ENCODE peak calls at places on chromosomes 5 and 9, in nine cellular contexts. H is HepG2, K is PC-3, W is astrocyte, D is kidney, Y is GM23248, M is SK-N-SH, R is neuronal stem cell, C is keratinocyte. Z is an unnamed sample.

GRCh38 chr5:90056911-90057705 is 352.4 kb downstream of the CETN3 start:
- DNase-seq in W (no peak), D (peak), H (no peak), Y (no peak), C (no peak), M (no peak), R (no peak), K (no peak), Z (peak)

GRCh38 chr5:37471666-37472197 is 92.6 kb downstream of the WDR70 start:
- DNase-seq in K (no peak), R (no peak), W (no peak), D (no peak), Y (no peak), H (no peak), M (no peak), C (no peak), Z (no peak)

GRCh38 chr5:151678146-151678545 is 8.6 kb downstream of the SPARC start:
- DNase-seq in M (no peak), H (no peak), W (peak), C (no peak), Y (peak), K (no peak), R (no peak), D (no peak), Z (peak)

GRCh38 chr9:137314561-137315560 is 12.8 kb upstream of the NRARP start:
- DNase-seq in W (no peak), M (peak), Y (no peak), C (no peak), H (no peak), K (no peak), D (peak), R (no peak), Z (no peak)

GRCh38 chr5:127042593-127042992 is 12.2 kb upstream of the MARCHF3 start:
- DNase-seq in C (no peak), H (no peak), R (no peak), K (no peak), D (no peak), M (peak), Y (peak), W (no peak), Z (peak)

GRCh38 chr5:84825616-84826015 is 440.9 kb upstream of the EDIL3 start:
- DNase-seq in Y (no peak), C (no peak), D (no peak), W (peak), K (peak), H (no peak), M (no peak), R (no peak), Z (peak)

GRCh38 chr5:35842856-35843255 is 13.8 kb upstream of the IL7R start:
- DNase-seq in C (no peak), M (no peak), D (no peak), Y (no peak), K (no peak), H (no peak), W (no peak), R (no peak), Z (no peak)

GRCh38 chr9:37290881-37291485 is 131.5 kb upstream of the GRHPR start:
- DNase-seq in C (peak), H (no peak), D (no peak), M (no peak), Y (peak), R (no peak), W (peak), K (peak), Z (peak)

GRCh38 chr9:90802534-90802933 is 915 bp downstream of the SYK start:
- DNase-seq in Y (no peak), H (no peak), W (no peak), M (no peak), C (no peak), K (no peak), D (no peak), R (no peak), Z (no peak)

GRCh38 chr5:54317511-54318260 is 7.3 kb upstream of the ARL15 start:
- DNase-seq in D (no peak), R (no peak), H (no peak), Y (peak), C (no peak), M (no peak), K (no peak), W (peak), Z (peak)

GRCh38 chr5:108295588-108296368 is 86.1 kb downstream of the FBXL17 start:
- DNase-seq in M (no peak), C (no peak), R (no peak), W (peak), Y (peak), H (no peak), D (no peak), K (peak), Z (peak)

GRCh38 chr9:4045556-4045955 is 254.3 kb downstream of the GLIS3 start:
- DNase-seq in W (no peak), Y (no peak), D (no peak), K (no peak), M (no peak), C (no peak), H (no peak), R (no peak), Z (no peak)

GRCh38 chr5:159533197-159533596 is 202.9 kb upstream of the IL12B start:
- DNase-seq in M (no peak), C (no peak), W (peak), K (peak), R (no peak), D (no peak), H (no peak), Y (peak), Z (peak)

GRCh38 chr9:135306699-135307098 is 172.9 kb upstream of the PPP1R26 start:
- DNase-seq in C (no peak), M (no peak), H (no peak), K (no peak), Y (no peak), D (no peak), W (no peak), R (no peak), Z (no peak)

GRCh38 chr9:135992486-135993408 is 31.6 kb upstream of the UBAC1 start:
- DNase-seq in Y (peak), W (peak), C (no peak), H (peak), K (peak), D (peak), R (peak), M (peak), Z (peak)

GRCh38 chr5:170752257-170753215 is 31.0 kb upstream of the GABRP start:
- DNase-seq in C (no peak), K (no peak), Y (no peak), H (no peak), W (no peak), M (peak), R (no peak), D (peak), Z (no peak)

GRCh38 chr5:1642621-1643061 is 118.9 kb upstream of the LPCAT1 start:
- DNase-seq in R (no peak), M (no peak), C (no peak), D (no peak), H (no peak), W (no peak), Y (no peak), K (no peak), Z (no peak)

GRCh38 chr5:73437126-73438047 is 11.2 kb downstream of the FOXD1 start:
- DNase-seq in H (no peak), Y (peak), W (peak), M (peak), K (peak), R (no peak), D (peak), C (no peak), Z (peak)

GRCh38 chr9:135010363-135010860 is 77.1 kb upstream of the OLFM1 start:
- DNase-seq in D (peak), H (no peak), K (no peak), C (no peak), Y (no peak), R (no peak), M (no peak), W (no peak), Z (no peak)

GRCh38 chr9:98094316-98094715 is 24.7 kb downstream of the TRIM14 start:
- DNase-seq in C (no peak), Y (no peak), W (no peak), M (no peak), D (no peak), R (no peak), K (no peak), H (no peak), Z (no peak)

GRCh38 chr5:24644757-24645156 is at the start of gene CDH10:
- DNase-seq in H (no peak), D (no peak), R (peak), K (no peak), C (no peak), Y (peak), M (no peak), W (peak), Z (peak)

GRCh38 chr9:129344623-129345495 is 166.8 kb upstream of the IER5L start:
- DNase-seq in D (no peak), K (no peak), W (no peak), Y (no peak), H (peak), R (no peak), M (no peak), C (no peak), Z (no peak)

GRCh38 chr9:87119328-87119881 is 172.1 kb upstream of the GAS1 start:
- DNase-seq in W (peak), Y (peak), M (peak), C (no peak), K (peak), R (no peak), D (no peak), H (no peak), Z (peak)

GRCh38 chr5:67267522-67268232 is 71.1 kb upstream of the CD180 start:
- DNase-seq in Y (no peak), K (no peak), W (no peak), D (peak), M (peak), R (no peak), H (no peak), C (no peak), Z (no peak)

GRCh38 chr9:124254261-124254682 is 3.5 kb upstream of the NEK6 start:
- DNase-seq in C (no peak), M (no peak), K (no peak), H (no peak), D (no peak), W (no peak), R (no peak), Y (no peak), Z (no peak)

GRCh38 chr9:675697-676370 is 165.7 kb upstream of the DMRT1 start:
- DNase-seq in R (no peak), M (no peak), C (no peak), W (no peak), H (no peak), D (no peak), K (no peak), Y (no peak), Z (no peak)

GRCh38 chr5:151612689-151613427 is 21.7 kb upstream of the FAT2 start:
- DNase-seq in H (no peak), W (peak), C (peak), Y (peak), M (no peak), R (no peak), K (peak), D (no peak), Z (no peak)

GRCh38 chr9:70668751-70669150 is 254.3 kb upstream of the KLF9 start:
- DNase-seq in K (no peak), H (no peak), Y (peak), D (no peak), W (peak), R (no peak), M (no peak), C (no peak), Z (no peak)

GRCh38 chr5:58999804-59000595 is 417.1 kb downstream of the RAB3C start:
- DNase-seq in Y (no peak), K (no peak), H (no peak), M (peak), W (peak), R (no peak), C (no peak), D (no peak), Z (no peak)

GRCh38 chr5:61467766-61468482 is 135.9 kb downstream of the ZSWIM6 start:
- DNase-seq in Y (peak), D (no peak), C (no peak), R (peak), K (peak), W (peak), M (no peak), H (no peak), Z (peak)

GRCh38 chr5:169094586-169095409 is 206.1 kb downstream of the SLIT3 start:
- DNase-seq in K (peak), R (no peak), C (no peak), D (no peak), M (no peak), H (no peak), Y (peak), W (peak), Z (peak)
- H3K9ac ChIP-seq in K (peak), R (no peak), C (no peak), D (no peak), M (no peak), H (no peak), Y (peak), W (no peak), Z (peak)

GRCh38 chr9:69035438-69036316 is at the start of gene FXN:
- DNase-seq in R (peak), M (peak), Y (peak), D (peak), W (peak), K (peak), H (peak), C (peak), Z (peak)
- H3K9ac ChIP-seq in R (peak), M (peak), Y (peak), D (peak), W (peak), K (peak), H (peak), C (peak), Z (peak)

GRCh38 chr9:95516736-95517558 is at the start of gene PTCH1:
- DNase-seq in Y (peak), C (no peak), K (peak), D (peak), R (no peak), W (peak), H (no peak), M (peak), Z (peak)
- H3K9ac ChIP-seq in Y (peak), C (peak), K (no peak), D (peak), R (peak), W (peak), H (no peak), M (peak), Z (peak)

DNA sequence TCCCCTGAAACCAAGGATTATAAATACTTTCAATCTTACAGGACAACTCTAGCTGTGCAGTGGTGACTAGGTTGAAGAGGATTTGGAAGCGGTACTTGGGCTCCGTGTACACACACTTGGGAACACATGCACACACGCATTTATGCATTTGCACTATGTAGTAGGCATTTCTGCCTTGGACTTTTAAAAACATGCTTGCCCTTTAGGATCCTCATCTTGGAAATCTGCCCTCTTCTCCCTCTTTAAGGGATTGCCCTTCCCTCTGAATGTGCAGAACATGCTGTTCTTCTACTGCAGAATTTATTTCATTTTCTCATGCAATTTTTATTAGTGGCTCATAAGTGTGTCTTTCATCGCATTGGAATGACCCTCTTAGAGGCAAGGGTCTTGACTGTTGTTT is 139.0 kb downstream of the GRIA1 start:
- DNase-seq in W (no peak), R (no peak), K (no peak), Y (no peak), H (no peak), M (no peak), D (no peak), C (no peak), Z (peak)
- H3K9ac ChIP-seq in W (no peak), R (no peak), K (no peak), Y (no peak), H (no peak), M (peak), D (no peak), C (no peak), Z (peak)